ENCODE peak calls at places on chromosomes 7 and 10, in eight cellular contexts. O is spleen, A is breast epithelium, K is stomach, M is body of pancreas, D is right lobe of liver, T is sigmoid colon, R is A549. Y is an unnamed sample.

GRCh38 chr7:121557034-121557892 is 161.2 kb upstream of the FAM3C start:
- DNase-seq in O (no peak), R (no peak), M (no peak), D (no peak), T (no peak), A (no peak), K (no peak), Y (no peak)

GRCh38 chr7:33854951-33855350 is 50.4 kb upstream of the BMPER start:
- DNase-seq in O (no peak), M (no peak), D (no peak), A (no peak), R (no peak), K (no peak), T (no peak), Y (no peak)

GRCh38 chr10:18140149-18140956 is at the start of gene CACNB2:
- DNase-seq in A (no peak), O (no peak), R (peak), T (peak), K (no peak), D (peak), M (peak), Y (peak)

GRCh38 chr10:74039561-74040145 is 41.7 kb downstream of the VCL start:
- DNase-seq in M (no peak), O (no peak), T (peak), K (no peak), R (no peak), A (no peak), D (no peak), Y (no peak)

GRCh38 chr7:112154690-112155089 is 51.5 kb downstream of the DOCK4 start:
- DNase-seq in M (no peak), O (no peak), K (no peak), T (no peak), D (no peak), R (no peak), A (no peak), Y (no peak)

GRCh38 chr10:38032881-38033280 is 22.4 kb downstream of the ZNF33A start:
- DNase-seq in O (no peak), T (no peak), A (no peak), K (no peak), D (no peak), R (no peak), M (no peak), Y (no peak)

GRCh38 chr10:131946321-131946751 is 35.4 kb downstream of the BNIP3 start:
- DNase-seq in A (peak), K (no peak), T (peak), M (peak), D (no peak), O (peak), R (peak), Y (no peak)

GRCh38 chr7:76318488-76319353 is 16.2 kb downstream of the HSPB1 start:
- DNase-seq in A (no peak), K (peak), O (no peak), T (peak), D (peak), R (peak), M (peak), Y (peak)

GRCh38 chr7:67453580-67453979 is 456.9 kb downstream of the TYW1 start:
- DNase-seq in R (no peak), M (no peak), O (no peak), D (no peak), A (no peak), T (no peak), K (no peak), Y (no peak)

GRCh38 chr7:142139597-142140501 is 28.3 kb downstream of the MGAM2 start:
- DNase-seq in K (no peak), M (peak), R (no peak), T (no peak), D (no peak), A (no peak), O (no peak), Y (no peak)

GRCh38 chr10:51244308-51244707 is 170.0 kb downstream of the PRKG1 start:
- DNase-seq in D (no peak), R (no peak), K (no peak), M (no peak), O (no peak), T (no peak), A (no peak), Y (no peak)

GRCh38 chr7:94396606-94397005 is 1.9 kb downstream of the COL1A2 start:
- DNase-seq in D (no peak), A (no peak), M (no peak), K (no peak), T (no peak), R (no peak), O (no peak), Y (no peak)

GRCh38 chr10:110348351-110348750 is 43.6 kb upstream of the SMNDC1 start:
- DNase-seq in A (no peak), M (no peak), T (no peak), R (no peak), D (no peak), O (no peak), K (no peak), Y (no peak)

GRCh38 chr7:24936121-24936824 is 43.7 kb downstream of the OSBPL3 start:
- DNase-seq in D (no peak), M (no peak), T (no peak), K (no peak), A (no peak), O (no peak), R (no peak), Y (no peak)

GRCh38 chr10:16674147-16674703 is 143.0 kb downstream of the RSU1 start:
- DNase-seq in A (no peak), O (no peak), K (no peak), T (no peak), M (no peak), R (no peak), D (no peak), Y (no peak)

GRCh38 chr7:42831051-42831952 is 80.6 kb downstream of the C7orf25 start:
- DNase-seq in M (peak), R (peak), D (no peak), A (no peak), O (no peak), T (peak), K (peak), Y (peak)

GRCh38 chr7:125246706-125247105 is 317.1 kb upstream of the POT1 start:
- DNase-seq in M (no peak), R (no peak), A (no peak), D (no peak), K (no peak), O (no peak), T (no peak), Y (no peak)

GRCh38 chr7:117669818-117670217 is 190.0 kb downstream of the CFTR start:
- DNase-seq in M (no peak), K (no peak), D (no peak), R (no peak), A (no peak), T (no peak), O (no peak), Y (no peak)

GRCh38 chr10:89516149-89516832 is 19.1 kb downstream of the SLC16A12 start:
- DNase-seq in K (no peak), T (peak), O (no peak), M (peak), R (peak), D (peak), A (no peak), Y (no peak)

GRCh38 chr7:132251327-132251659 is 325.0 kb downstream of the PLXNA4 start:
- DNase-seq in A (peak), D (no peak), K (peak), R (peak), O (no peak), M (peak), T (peak), Y (no peak)

GRCh38 chr7:17709127-17709526 is 231.2 kb downstream of the SNX13 start:
- DNase-seq in K (no peak), M (no peak), A (no peak), R (no peak), T (no peak), O (no peak), D (no peak), Y (no peak)

GRCh38 chr10:21334891-21335696 is 190.4 kb downstream of the SKIDA1 start:
- DNase-seq in T (peak), R (peak), M (peak), O (peak), A (peak), D (no peak), K (no peak), Y (no peak)

GRCh38 chr10:105210546-105210945 is 569.5 kb downstream of the SORCS3 start:
- DNase-seq in K (no peak), D (no peak), M (no peak), O (no peak), A (no peak), T (no peak), R (no peak), Y (no peak)

GRCh38 chr10:95798307-95798850 is 42.4 kb downstream of the ENTPD1 start:
- DNase-seq in O (no peak), A (no peak), D (no peak), R (no peak), K (no peak), M (no peak), T (no peak), Y (no peak)

GRCh38 chr10:35579726-35580420 is 25.3 kb upstream of the GJD4 start:
- DNase-seq in D (peak), M (no peak), T (no peak), R (no peak), O (no peak), K (no peak), A (no peak), Y (no peak)

GRCh38 chr7:90271753-90272152 is 26.8 kb downstream of the CFAP69 start:
- DNase-seq in T (no peak), K (no peak), M (no peak), R (no peak), D (no peak), A (no peak), O (no peak), Y (no peak)

GRCh38 chr7:101948650-101949049 is 131.2 kb downstream of the CUX1 start:
- DNase-seq in T (peak), M (no peak), A (no peak), K (no peak), R (no peak), O (no peak), D (no peak), Y (no peak)

GRCh38 chr7:157482011-157482410 is 145.2 kb downstream of the DNAJB6 start:
- DNase-seq in T (no peak), K (no peak), A (no peak), D (peak), R (no peak), M (no peak), O (no peak), Y (no peak)

GRCh38 chr7:156029460-156030007 is 217.3 kb upstream of the SHH start:
- DNase-seq in A (no peak), T (no peak), K (no peak), M (no peak), R (no peak), O (no peak), D (peak), Y (no peak)

GRCh38 chr7:108053250-108053649 is 50.3 kb upstream of the LAMB1 start:
- DNase-seq in D (no peak), T (no peak), M (no peak), R (no peak), K (no peak), O (no peak), A (no peak), Y (no peak)

GRCh38 chr7:98956937-98957336 is 78.6 kb downstream of the TRRAP start:
- DNase-seq in R (no peak), K (no peak), O (no peak), M (no peak), D (no peak), T (no peak), A (no peak), Y (no peak)
- TF ChIP-seq POLR2A in R (no peak), K (no peak), O (no peak), M (no peak), D (no peak), T (no peak), A (no peak), Y (no peak)

GRCh38 chr7:148523550-148523949 is 67.0 kb upstream of the C7orf33 start:
- DNase-seq in T (no peak), O (no peak), R (no peak), K (no peak), A (no peak), D (no peak), M (no peak), Y (no peak)

GRCh38 chr7:148527717-148528168 is 62.8 kb upstream of the C7orf33 start:
- DNase-seq in O (peak), M (peak), A (peak), R (peak), T (peak), D (peak), K (peak), Y (peak)

GRCh38 chr7:148521271-148521670 is 69.3 kb upstream of the C7orf33 start:
- DNase-seq in O (no peak), M (no peak), K (no peak), A (no peak), T (no peak), R (no peak), D (no peak), Y (no peak)

DNA sequence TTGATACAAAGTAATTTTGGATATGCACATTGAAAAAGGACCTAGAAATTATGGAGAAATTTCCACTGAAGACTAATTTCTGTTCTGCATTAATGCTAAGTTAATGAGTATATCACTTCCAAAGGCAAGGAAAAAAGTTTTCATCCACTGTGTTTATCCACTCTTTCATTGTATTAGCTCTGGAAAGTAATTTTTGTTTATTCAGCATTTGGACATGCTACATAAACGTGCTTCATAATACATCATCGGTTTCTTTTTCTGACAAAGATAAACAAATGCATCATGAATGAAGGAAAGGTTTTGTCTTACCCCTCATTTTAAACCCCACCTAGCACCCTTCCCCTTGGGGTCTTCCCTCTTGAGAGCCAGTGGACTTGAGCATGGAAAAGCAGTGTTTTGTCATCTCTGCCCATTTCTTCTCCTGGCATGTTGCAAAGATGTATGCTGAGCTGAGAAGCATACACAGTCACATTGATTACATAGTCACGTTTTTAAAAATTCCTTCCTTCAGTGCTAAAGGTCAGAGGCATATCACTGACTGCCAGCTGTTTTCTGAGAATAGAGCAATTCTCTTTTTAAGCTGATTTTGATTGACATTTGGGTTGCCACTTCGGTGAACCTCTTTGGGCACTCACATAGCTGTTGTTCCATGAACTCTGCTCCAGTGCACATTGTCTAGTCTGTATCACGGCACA is 65.9 kb upstream of the C7orf33 start:
- DNase-seq in A (no peak), D (no peak), M (no peak), T (no peak), K (no peak), R (no peak), O (no peak), Y (no peak)
- H3K27ac ChIP-seq in A (no peak), D (no peak), M (no peak), T (no peak), K (no peak), R (no peak), O (no peak), Y (no peak)

DNA sequence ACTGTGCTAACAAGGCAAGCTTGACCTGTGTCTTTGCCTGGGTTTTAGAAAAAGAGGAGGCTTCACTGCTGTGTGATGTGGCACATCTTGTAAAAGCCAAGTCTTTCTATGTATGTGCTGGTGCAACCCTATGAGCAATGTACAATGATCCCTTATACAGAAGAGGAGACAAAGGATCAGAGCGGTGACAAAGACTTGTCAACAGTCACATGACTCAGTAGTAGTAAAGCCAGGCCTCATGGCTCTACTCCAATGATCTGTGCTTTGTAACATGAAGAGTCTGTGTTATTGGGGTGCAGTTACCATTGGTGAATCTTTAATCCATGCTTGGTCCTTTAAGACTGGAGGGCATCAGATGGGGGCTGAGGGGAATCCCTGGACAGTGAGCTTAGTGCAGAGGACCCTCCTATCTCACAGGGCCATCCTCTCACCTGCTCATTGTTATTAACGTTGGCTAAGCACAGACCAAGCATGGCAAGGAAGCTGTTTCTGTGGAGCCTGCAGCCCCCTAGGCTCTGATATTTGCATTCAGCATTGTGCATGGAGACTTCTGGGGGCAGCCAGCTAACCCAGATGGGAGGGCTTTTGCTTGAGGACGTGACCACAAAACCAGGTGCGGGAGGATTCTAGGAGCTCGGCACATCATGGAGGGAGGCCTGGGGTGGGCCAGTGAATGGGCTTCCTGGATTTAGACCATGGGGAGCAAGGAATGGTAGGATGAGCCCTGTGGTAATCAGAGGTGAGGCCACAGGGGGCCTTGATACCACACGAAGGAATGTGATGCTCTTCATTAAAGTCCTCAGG is 308.8 kb upstream of the ZNF32 start:
- DNase-seq in A (no peak), K (no peak), D (no peak), R (no peak), M (no peak), T (no peak), O (peak), Y (no peak)
- H3K4me3 ChIP-seq in A (no peak), K (no peak), D (no peak), R (no peak), M (no peak), T (no peak), O (no peak), Y (no peak)

GRCh38 chr10:5184987-5185386 is at the start of gene AKR1C8:
- DNase-seq in R (no peak), D (peak), O (no peak), M (no peak), K (no peak), A (no peak), T (no peak), Y (no peak)

GRCh38 chr10:5187852-5188251 is 2.9 kb upstream of the AKR1C8 start:
- DNase-seq in D (no peak), A (no peak), T (no peak), K (no peak), R (no peak), O (no peak), M (no peak), Y (no peak)

GRCh38 chr10:5183923-5184322 is 1.0 kb downstream of the AKR1C8 start:
- DNase-seq in R (no peak), O (no peak), K (no peak), M (no peak), D (peak), A (no peak), T (no peak), Y (no peak)

DNA sequence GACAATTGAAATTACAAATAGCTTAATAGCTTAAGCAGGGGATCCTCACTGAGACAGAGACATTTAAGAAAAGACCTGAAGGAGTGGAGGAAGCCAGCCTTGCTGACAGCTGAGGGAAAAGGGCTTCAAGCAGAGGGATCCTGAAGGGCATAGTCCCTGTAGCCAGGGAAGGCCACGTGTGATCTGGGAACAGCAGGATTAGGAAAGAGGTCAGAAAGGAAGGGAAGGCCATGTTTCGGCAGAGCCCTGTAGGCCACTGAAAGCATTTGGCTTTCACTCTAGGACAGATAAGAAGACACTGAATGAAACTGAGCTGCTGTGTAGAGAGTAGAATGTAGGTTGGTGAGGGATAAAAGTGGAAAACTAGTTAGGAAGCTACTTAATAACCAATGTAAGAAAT is 3.4 kb upstream of the AKR1C8 start:
- DNase-seq in K (no peak), D (peak), A (no peak), M (no peak), T (no peak), R (no peak), O (no peak), Y (no peak)
- TF ChIP-seq POLR2A in K (no peak), D (peak), A (no peak), M (no peak), T (no peak), R (no peak), O (no peak), Y (no peak)

GRCh38 chr10:102628451-102628911 is 15.8 kb upstream of the TRIM8 start:
- DNase-seq in M (peak), K (no peak), T (peak), O (peak), R (no peak), A (no peak), D (peak), Y (no peak)

GRCh38 chr10:102632394-102633062 is 11.8 kb upstream of the TRIM8 start:
- DNase-seq in D (no peak), T (no peak), A (no peak), M (no peak), O (peak), K (no peak), R (no peak), Y (no peak)

GRCh38 chr10:102631525-102632393 is 12.5 kb upstream of the TRIM8 start:
- DNase-seq in R (no peak), A (no peak), O (peak), K (no peak), T (no peak), D (no peak), M (no peak), Y (no peak)

GRCh38 chr10:102629661-102630614 is 14.3 kb upstream of the TRIM8 start:
- DNase-seq in T (peak), O (peak), R (peak), K (no peak), M (no peak), D (no peak), A (no peak), Y (no peak)

DNA sequence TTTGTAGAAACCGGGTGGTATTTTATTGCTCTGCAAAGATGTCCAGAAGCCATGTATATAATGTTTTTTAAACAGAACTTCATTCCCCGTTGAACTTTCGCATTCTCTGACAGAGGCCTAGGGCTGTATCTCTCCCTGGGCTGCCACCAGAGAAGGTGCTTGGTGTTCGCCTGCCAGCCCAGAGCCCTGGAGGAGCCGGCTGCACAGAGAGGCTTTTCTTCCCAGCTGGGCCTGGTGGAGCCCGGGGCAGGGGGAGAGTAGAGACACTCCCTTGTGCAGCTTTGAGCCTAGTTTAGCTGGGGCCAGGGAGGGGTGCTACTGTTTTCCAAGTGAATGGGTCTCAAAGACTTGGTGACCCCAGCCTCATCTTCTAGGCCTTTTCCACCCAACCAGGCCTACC is 13.6 kb upstream of the TRIM8 start:
- DNase-seq in O (peak), K (no peak), A (no peak), T (peak), D (no peak), R (no peak), M (no peak), Y (no peak)
- H3K27ac ChIP-seq in O (peak), K (no peak), A (no peak), T (no peak), D (no peak), R (no peak), M (no peak), Y (no peak)

Y was measured in Peyer's patch.